ENCODE peak calls at places on chromosome 18, in four cellular contexts. W is GM12865, T is BJ, F is HFFc6. U is an unnamed sample.

GRCh38 chr18:13313006-13313661 is 94.6 kb downstream of the LDLRAD4 start:
- DNase-seq in T (no peak), F (no peak), W (no peak), U (no peak)

GRCh38 chr18:32735781-32736180 is 37.0 kb downstream of the KLHL14 start:
- DNase-seq in T (no peak), F (no peak), W (no peak), U (no peak)

GRCh38 chr18:9417081-9417841 is 58.1 kb upstream of the RALBP1 start:
- DNase-seq in T (no peak), F (no peak), W (no peak), U (no peak)

GRCh38 chr18:57730146-57730545 is 73.0 kb downstream of the ATP8B1 start:
- DNase-seq in F (no peak), W (no peak), T (no peak), U (no peak)

GRCh38 chr18:26867471-26867870 is 2.0 kb upstream of the AQP4 start:
- DNase-seq in T (no peak), F (no peak), W (no peak), U (no peak)

GRCh38 chr18:74682998-74683311 is 85.3 kb downstream of the ZNF407 start:
- DNase-seq in W (no peak), T (peak), F (peak), U (no peak)

GRCh38 chr18:10067670-10068659 is 154.1 kb downstream of the VAPA start:
- DNase-seq in T (no peak), W (no peak), F (no peak), U (no peak)

GRCh38 chr18:78136986-78137385 is 842.6 kb upstream of the SALL3 start:
- DNase-seq in F (no peak), T (no peak), W (no peak), U (no peak)

GRCh38 chr18:41955688-41956087 is 654 bp downstream of the PIK3C3 start:
- DNase-seq in W (no peak), F (no peak), T (no peak), U (no peak)

GRCh38 chr18:55844373-55844772 is 256.4 kb upstream of the TCF4 start:
- DNase-seq in F (no peak), W (no peak), T (no peak), U (no peak)

GRCh38 chr18:32095156-32095555 is 3.5 kb downstream of the RNF138 start:
- DNase-seq in T (no peak), F (no peak), W (peak), U (no peak)

GRCh38 chr18:76709659-76710645 is 112.4 kb upstream of the ZNF236 start:
- DNase-seq in T (no peak), F (peak), W (peak), U (peak)

GRCh38 chr18:74982946-74983635 is 225.8 kb downstream of the PTGR3 start:
- DNase-seq in W (no peak), F (no peak), T (no peak), U (no peak)

GRCh38 chr18:48949606-48950535 is 894 bp downstream of the SMAD7 start:
- DNase-seq in F (no peak), W (peak), T (no peak), U (peak)

GRCh38 chr18:3794537-3795348 is 344.8 kb downstream of the TGIF1 start:
- DNase-seq in F (peak), T (peak), W (peak), U (no peak)

DNA sequence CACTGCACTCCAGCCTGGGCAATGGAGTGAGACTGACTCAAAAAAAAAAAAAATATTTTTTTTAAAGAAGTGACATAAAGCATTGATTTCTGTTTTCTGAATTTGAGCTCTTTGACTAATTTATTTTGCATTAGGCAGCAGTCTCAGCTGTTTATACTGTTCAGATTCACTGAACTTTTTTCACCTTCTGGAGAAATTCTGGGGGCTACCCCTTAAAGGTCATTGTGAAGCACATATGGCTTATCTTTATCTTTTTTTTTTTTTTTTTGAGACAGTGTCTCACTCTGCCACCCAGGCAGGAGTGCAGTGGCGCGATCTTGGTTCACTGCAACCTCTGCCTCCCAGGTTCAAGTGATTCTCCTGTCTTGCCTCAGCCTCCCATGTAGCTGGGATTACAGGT is 12.9 kb downstream of the PHLPP1 start:
- DNase-seq in T (no peak), F (no peak), W (no peak), U (no peak)
- TF ChIP-seq CTCF in T (no peak), F (no peak), W (no peak), U (no peak)

DNA sequence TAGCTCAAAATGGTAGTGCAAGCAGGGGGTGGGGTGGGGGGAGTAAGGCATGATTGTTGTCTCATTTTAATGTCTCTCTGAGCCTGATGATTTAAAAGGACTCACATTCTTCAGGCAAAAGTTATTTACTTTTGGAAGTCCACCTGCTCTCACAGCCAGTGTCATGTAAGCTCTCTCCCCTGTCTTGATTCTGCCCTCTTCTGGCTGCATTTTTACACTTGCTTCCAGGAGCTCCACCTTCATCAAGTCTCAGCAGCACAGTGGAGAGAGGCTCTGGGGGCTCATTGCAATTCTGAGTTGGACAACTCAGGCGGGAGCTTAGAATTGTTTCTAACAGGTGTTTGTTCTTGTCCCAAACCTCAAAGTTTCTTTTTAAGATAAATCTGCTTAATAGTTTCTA is 39.2 kb downstream of the GNAL start:
- DNase-seq in W (peak), F (no peak), T (no peak), U (no peak)
- TF ChIP-seq CTCF in W (no peak), F (peak), T (peak), U (peak)

GRCh38 chr18:79965119-79965902 is 868 bp downstream of the HSBP1L1 start:
- DNase-seq in F (peak), W (peak), T (no peak), U (peak)

GRCh38 chr18:79963658-79964329 is 649 bp upstream of the HSBP1L1 start:
- DNase-seq in T (no peak), W (no peak), F (no peak), U (no peak)

GRCh38 chr18:79962311-79962710 is 2.1 kb upstream of the HSBP1L1 start:
- DNase-seq in F (no peak), W (no peak), T (no peak), U (no peak)

GRCh38 chr18:79962835-79963657 is 1.4 kb upstream of the HSBP1L1 start:
- DNase-seq in W (peak), T (no peak), F (no peak), U (peak)

GRCh38 chr18:79964330-79965118 is at the start of gene HSBP1L1:
- DNase-seq in T (no peak), F (no peak), W (peak), U (peak)
- TF ChIP-seq CTCF in T (no peak), F (peak), W (peak), U (peak)

GRCh38 chr18:59087391-59087790 is 52.3 kb upstream of the SEC11C start:
- DNase-seq in T (no peak), F (no peak), W (no peak), U (no peak)
- TF ChIP-seq CTCF in T (no peak), F (no peak), W (no peak), U (no peak)

GRCh38 chr18:43596106-43596712 is 318.9 kb upstream of the SYT4 start:
- DNase-seq in T (no peak), W (peak), F (peak), U (peak)
- TF ChIP-seq CTCF in T (peak), W (peak), F (peak), U (peak)

GRCh38 chr18:65968605-65969004 is 217.8 kb downstream of the CDH7 start:
- DNase-seq in T (no peak), F (no peak), W (no peak), U (no peak)
- TF ChIP-seq CTCF in T (no peak), F (peak), W (no peak), U (no peak)

GRCh38 chr18:28961669-28962228 is 784.8 kb upstream of the CDH2 start:
- DNase-seq in T (no peak), F (peak), W (peak), U (peak)
- TF ChIP-seq CTCF in T (peak), F (peak), W (peak), U (peak)

U was measured in GM13977.